ENCODE peak calls at places on chromosome 20, in ten cellular contexts. N, C, A, Y, Z, V, G, K, Q and M are unnamed samples.

GRCh38 chr20:15708984-15709598 is 864.2 kb downstream of the KIF16B start:
- DNase-seq in N (peak), C (no peak), A (no peak), Y (no peak), Z (no peak), V (peak), G (peak), K (peak), Q (peak), M (no peak)

GRCh38 chr20:11582073-11582472 is 335.6 kb upstream of the BTBD3 start:
- DNase-seq in N (no peak), C (no peak), A (no peak), Y (no peak), Z (no peak), V (no peak), G (peak), K (no peak), Q (no peak), M (no peak)

GRCh38 chr20:7627734-7628663 is 312.3 kb downstream of the HAO1 start:
- DNase-seq in N (no peak), C (no peak), A (no peak), Y (no peak), Z (no peak), V (no peak), G (peak), K (no peak), Q (no peak), M (no peak)

GRCh38 chr20:19992996-19993908 is 23.9 kb upstream of the NAA20 start:
- DNase-seq in N (no peak), C (peak), A (no peak), Y (peak), Z (peak), V (no peak), G (peak), K (no peak), Q (no peak), M (peak)

GRCh38 chr20:35116258-35116657 is 23.7 kb upstream of the TRPC4AP start:
- DNase-seq in N (no peak), C (no peak), A (no peak), Y (no peak), Z (no peak), V (no peak), G (no peak), K (no peak), Q (no peak), M (no peak)

GRCh38 chr20:40431611-40432010 is 257.4 kb downstream of the MAFB start:
- DNase-seq in N (no peak), C (no peak), A (no peak), Y (no peak), Z (no peak), V (no peak), G (peak), K (no peak), Q (no peak), M (no peak)

GRCh38 chr20:18019068-18019467 is 38.6 kb downstream of the OVOL2 start:
- DNase-seq in N (peak), C (no peak), A (no peak), Y (no peak), Z (peak), V (no peak), G (peak), K (no peak), Q (no peak), M (no peak)

GRCh38 chr20:39004508-39004907 is 42.4 kb downstream of the DHX35 start:
- DNase-seq in N (no peak), C (no peak), A (no peak), Y (no peak), Z (no peak), V (no peak), G (no peak), K (no peak), Q (no peak), M (no peak)